ENCODE peak calls at places on chromosomes 4 and X, in four cellular contexts. G is amygdala; R is effector memory CD8-positive, alpha-beta T cell; Y is GM18507. M is an unnamed sample.

GRCh38 chr4:8351931-8352367 is 82.4 kb downstream of the HTRA3 start:
- DNase-seq in Y (no peak), G (peak), R (no peak), M (no peak)

GRCh38 chr4:80425701-80426100 is 90.2 kb downstream of the CFAP299 start:
- DNase-seq in Y (no peak), R (no peak), G (no peak), M (no peak)

GRCh38 chrX:39165185-39165584 is 363.9 kb downstream of the MID1IP1 start:
- DNase-seq in Y (no peak), G (no peak), R (no peak), M (no peak)

GRCh38 chrX:48021026-48021900 is 14.5 kb downstream of the SPACA5 start:
- DNase-seq in R (peak), Y (peak), G (peak), M (peak)

GRCh38 chrX:68686684-68687045 is 39.2 kb downstream of the STARD8 start:
- DNase-seq in G (no peak), R (no peak), Y (no peak), M (no peak)

GRCh38 chr4:119035941-119036737 is 99.5 kb upstream of the MYOZ2 start:
- DNase-seq in G (no peak), Y (no peak), R (no peak), M (no peak)

GRCh38 chr4:51859476-51860032 is 16.6 kb downstream of the DCUN1D4 start:
- DNase-seq in R (no peak), G (no peak), Y (no peak), M (no peak)

GRCh38 chr4:121989715-121990114 is 37.9 kb upstream of the TRPC3 start:
- DNase-seq in Y (no peak), R (no peak), G (no peak), M (no peak)

GRCh38 chr4:186266699-186267467 is 894 bp downstream of the F11 start:
- DNase-seq in Y (no peak), R (no peak), G (no peak), M (no peak)

GRCh38 chr4:108512615-108513505 is 107.5 kb upstream of the RPL34 start:
- DNase-seq in Y (no peak), R (no peak), G (peak), M (no peak)

GRCh38 chr4:128394778-128395177 is 107.2 kb upstream of the PGRMC2 start:
- DNase-seq in G (no peak), Y (no peak), R (no peak), M (no peak)

GRCh38 chr4:181312066-181312465 is 931.1 kb upstream of the TENM3 start:
- DNase-seq in G (no peak), R (no peak), Y (no peak), M (no peak)

GRCh38 chr4:159977907-159978617 is 875.2 kb downstream of the RAPGEF2 start:
- DNase-seq in R (no peak), G (no peak), Y (no peak), M (no peak)

M was measured in GM19239.